ENCODE peak calls at places on chromosomes 12 and 14, in five cellular contexts. One of them, this sample, is unnamed.

GRCh38 chr14:33806905-33807304 is 144.0 kb downstream of the EGLN3 start:
- DNase-seq in Right ventricle myocardium superior: no peak
- DNase-seq in NCI-H1105: no peak
- DNase-seq in T-cell: no peak
- DNase-seq in C1 segment of cervical spinal cord: no peak
- DNase-seq in this sample: no peak

GRCh38 chr12:31323466-31324115 is 2.4 kb downstream of the SINHCAF start:
- DNase-seq in Right ventricle myocardium superior: no peak
- DNase-seq in NCI-H1105: peak
- DNase-seq in T-cell: peak
- DNase-seq in C1 segment of cervical spinal cord: peak
- DNase-seq in this sample: no peak

GRCh38 chr12:94806617-94807016 is 156.3 kb upstream of the TMCC3 start:
- DNase-seq in Right ventricle myocardium superior: no peak
- DNase-seq in NCI-H1105: no peak
- DNase-seq in T-cell: no peak
- DNase-seq in C1 segment of cervical spinal cord: no peak
- DNase-seq in this sample: no peak

GRCh38 chr14:79825046-79825521 is 386.2 kb downstream of the DIO2 start:
- DNase-seq in Right ventricle myocardium superior: no peak
- DNase-seq in NCI-H1105: no peak
- DNase-seq in T-cell: no peak
- DNase-seq in C1 segment of cervical spinal cord: no peak
- DNase-seq in this sample: no peak

GRCh38 chr12:19882418-19882817 is 443.1 kb downstream of the AEBP2 start:
- DNase-seq in Right ventricle myocardium superior: no peak
- DNase-seq in NCI-H1105: no peak
- DNase-seq in T-cell: no peak
- DNase-seq in C1 segment of cervical spinal cord: no peak
- DNase-seq in this sample: no peak

GRCh38 chr12:55736780-55737580 is 5.9 kb upstream of the GDF11 start:
- DNase-seq in Right ventricle myocardium superior: peak
- DNase-seq in NCI-H1105: no peak
- DNase-seq in T-cell: peak
- DNase-seq in C1 segment of cervical spinal cord: peak
- DNase-seq in this sample: peak

GRCh38 chr12:6547987-6548386 is 7.9 kb downstream of the IFFO1 start:
- DNase-seq in Right ventricle myocardium superior: peak
- DNase-seq in NCI-H1105: no peak
- DNase-seq in T-cell: no peak
- DNase-seq in C1 segment of cervical spinal cord: no peak
- DNase-seq in this sample: no peak

GRCh38 chr12:77113971-77114370 is 48.6 kb upstream of the E2F7 start:
- DNase-seq in Right ventricle myocardium superior: no peak
- DNase-seq in NCI-H1105: no peak
- DNase-seq in T-cell: no peak
- DNase-seq in C1 segment of cervical spinal cord: no peak
- DNase-seq in this sample: no peak

GRCh38 chr14:96203635-96204034 is 1.0 kb upstream of the BDKRB2 start:
- DNase-seq in Right ventricle myocardium superior: no peak
- DNase-seq in NCI-H1105: no peak
- DNase-seq in T-cell: no peak
- DNase-seq in C1 segment of cervical spinal cord: no peak
- DNase-seq in this sample: no peak

GRCh38 chr12:77120695-77121094 is 55.3 kb upstream of the E2F7 start:
- DNase-seq in Right ventricle myocardium superior: no peak
- DNase-seq in NCI-H1105: peak
- DNase-seq in T-cell: no peak
- DNase-seq in C1 segment of cervical spinal cord: no peak
- DNase-seq in this sample: no peak

GRCh38 chr14:78836777-78837176 is 666.6 kb downstream of the NRXN3 start:
- DNase-seq in Right ventricle myocardium superior: no peak
- DNase-seq in NCI-H1105: peak
- DNase-seq in T-cell: no peak
- DNase-seq in C1 segment of cervical spinal cord: peak
- DNase-seq in this sample: no peak

GRCh38 chr12:52319097-52319496 is 2.1 kb downstream of the KRT83 start:
- DNase-seq in Right ventricle myocardium superior: no peak
- DNase-seq in NCI-H1105: no peak
- DNase-seq in T-cell: no peak
- DNase-seq in C1 segment of cervical spinal cord: no peak
- DNase-seq in this sample: no peak